ENCODE peak calls at places on chromosome 22, in four cellular contexts. P, Y, S and C are unnamed samples.

GRCh38 chr22:42697542-42698013 is 23.1 kb downstream of the A4GALT start:
- DNase-seq in P (peak; percentile 61), Y (no peak), S (no peak), C (peak; percentile 79)

GRCh38 chr22:22943521-22944267 is 56.1 kb downstream of the IGLL5 start:
- DNase-seq in P (no peak), Y (peak; percentile 45), S (peak; percentile 79), C (no peak)

GRCh38 chr22:42326786-42327185 is 56.3 kb upstream of the TCF20 start:
- DNase-seq in P (no peak), Y (no peak), S (no peak), C (no peak)

GRCh38 chr22:48894064-48894671 is 933.5 kb downstream of the BRD1 start:
- DNase-seq in P (no peak), Y (peak; percentile 61), S (peak; percentile 8), C (no peak)

GRCh38 chr22:39493759-39494158 is 8.3 kb upstream of the MIEF1 start:
- DNase-seq in P (no peak), Y (no peak), S (no peak), C (no peak)

GRCh38 chr22:46336119-46337078 is 885 bp downstream of the TRMU start:
- DNase-seq in P (peak; percentile 20), Y (no peak), S (peak; percentile 42), C (no peak)

GRCh38 chr22:43755452-43755851 is 56.7 kb downstream of the EFCAB6 start:
- DNase-seq in P (no peak), Y (no peak), S (no peak), C (no peak)

GRCh38 chr22:46047226-46047625 is 70.3 kb upstream of the WNT7B start:
- DNase-seq in P (no peak), Y (no peak), S (no peak), C (no peak)

GRCh38 chr22:39396797-39397195 is 2.8 kb upstream of the TAB1 start:
- DNase-seq in P (no peak), Y (no peak), S (peak; percentile 12), C (no peak)

GRCh38 chr22:38313384-38313955 is 3.8 kb downstream of the CSNK1E start:
- DNase-seq in P (no peak), Y (no peak), S (no peak), C (peak; percentile 54)

GRCh38 chr22:49838771-49839717 is 11.4 kb upstream of the BRD1 start:
- DNase-seq in P (no peak), Y (peak; percentile 74), S (no peak), C (no peak)

GRCh38 chr22:48104102-48104738 is 1341.8 kb downstream of the TBC1D22A start:
- DNase-seq in P (no peak), Y (no peak), S (no peak), C (no peak)

GRCh38 chr22:39414377-39414776 is 14.8 kb downstream of the TAB1 start:
- DNase-seq in P (no peak), Y (no peak), S (no peak), C (no peak)

GRCh38 chr22:49946612-49947295 is 13.8 kb upstream of the PIM3 start:
- DNase-seq in P (peak; percentile 75), Y (no peak), S (no peak), C (no peak)

GRCh38 chr22:49992921-49993648 is 19.5 kb downstream of the IL17REL start:
- DNase-seq in P (peak; percentile 49), Y (peak; percentile 73), S (peak; percentile 65), C (peak; percentile 65)

GRCh38 chr22:39292561-39293074 is 26.8 kb downstream of the RPL3 start:
- DNase-seq in P (peak; percentile 81), Y (no peak), S (peak; percentile 94), C (peak; percentile 93)

GRCh38 chr22:50567721-50568252 is 5.1 kb upstream of the SYCE3 start:
- DNase-seq in P (no peak), Y (no peak), S (no peak), C (no peak)

GRCh38 chr22:19855504-19856409 is 1.1 kb upstream of the GNB1L start:
- DNase-seq in P (peak; percentile 95), Y (no peak), S (peak; percentile 98), C (peak; percentile 56)

GRCh38 chr22:20446383-20446970 is 8.9 kb upstream of the SCARF2 start:
- DNase-seq in P (no peak), Y (no peak), S (no peak), C (no peak)

GRCh38 chr22:39463931-39464390 is 7.1 kb downstream of the MGAT3 start:
- DNase-seq in P (no peak), Y (no peak), S (no peak), C (no peak)

GRCh38 chr22:46977656-46978343 is 215.3 kb downstream of the TBC1D22A start:
- DNase-seq in P (no peak), Y (no peak), S (no peak), C (no peak)

GRCh38 chr22:22917377-22917776 is 29.8 kb downstream of the IGLL5 start:
- DNase-seq in P (no peak), Y (no peak), S (no peak), C (no peak)

GRCh38 chr22:31137721-31138120 is 2.6 kb downstream of the PLA2G3 start:
- DNase-seq in P (no peak), Y (no peak), S (no peak), C (no peak)

GRCh38 chr22:38455530-38456271 is 702 bp upstream of the KCNJ4 start:
- DNase-seq in P (no peak), Y (peak; percentile 90), S (peak; percentile 58), C (no peak)

GRCh38 chr22:46812034-46812605 is 49.7 kb downstream of the TBC1D22A start:
- DNase-seq in P (no peak), Y (peak; percentile 39), S (no peak), C (no peak)

GRCh38 chr22:47918936-47919505 is 1156.6 kb downstream of the TBC1D22A start:
- DNase-seq in P (no peak), Y (no peak), S (no peak), C (no peak)

GRCh38 chr22:30238661-30239420 is 7.7 kb downstream of the LIF start:
- DNase-seq in P (no peak), Y (no peak), S (peak; percentile 65), C (no peak)

GRCh38 chr22:19646383-19646782 is 67.9 kb upstream of the SEPTIN5 start:
- DNase-seq in P (no peak), Y (no peak), S (no peak), C (no peak)

GRCh38 chr22:43289976-43290663 is 53.1 kb downstream of the SCUBE1 start:
- DNase-seq in P (no peak), Y (no peak), S (no peak), C (no peak)

GRCh38 chr22:23403720-23404688 is 176.1 kb downstream of the IGLL1 start:
- DNase-seq in P (no peak), Y (no peak), S (no peak), C (no peak)

GRCh38 chr22:43129426-43130425 is 13.5 kb downstream of the MCAT start:
- DNase-seq in P (no peak), Y (no peak), S (no peak), C (no peak)

GRCh38 chr22:49739138-49739537 is 88.5 kb downstream of the BRD1 start:
- DNase-seq in P (no peak), Y (no peak), S (no peak), C (no peak)

GRCh38 chr22:32203181-32204105 is 1.4 kb downstream of the RFPL2 start:
- DNase-seq in P (no peak), Y (peak; percentile 48), S (no peak), C (peak; percentile 3)

GRCh38 chr22:32204856-32205722 is at the start of gene RFPL2:
- DNase-seq in P (peak; percentile 61), Y (peak; percentile 79), S (peak; percentile 5), C (peak; percentile 75)

GRCh38 chr22:32202539-32203180 is 2.2 kb downstream of the RFPL2 start:
- DNase-seq in P (peak; percentile 68), Y (peak; percentile 59), S (peak; percentile 22), C (peak; percentile 78)

GRCh38 chr22:32205974-32206773 is 1.3 kb upstream of the RFPL2 start:
- DNase-seq in P (no peak), Y (peak; percentile 76), S (no peak), C (peak; percentile 7)

DNA sequence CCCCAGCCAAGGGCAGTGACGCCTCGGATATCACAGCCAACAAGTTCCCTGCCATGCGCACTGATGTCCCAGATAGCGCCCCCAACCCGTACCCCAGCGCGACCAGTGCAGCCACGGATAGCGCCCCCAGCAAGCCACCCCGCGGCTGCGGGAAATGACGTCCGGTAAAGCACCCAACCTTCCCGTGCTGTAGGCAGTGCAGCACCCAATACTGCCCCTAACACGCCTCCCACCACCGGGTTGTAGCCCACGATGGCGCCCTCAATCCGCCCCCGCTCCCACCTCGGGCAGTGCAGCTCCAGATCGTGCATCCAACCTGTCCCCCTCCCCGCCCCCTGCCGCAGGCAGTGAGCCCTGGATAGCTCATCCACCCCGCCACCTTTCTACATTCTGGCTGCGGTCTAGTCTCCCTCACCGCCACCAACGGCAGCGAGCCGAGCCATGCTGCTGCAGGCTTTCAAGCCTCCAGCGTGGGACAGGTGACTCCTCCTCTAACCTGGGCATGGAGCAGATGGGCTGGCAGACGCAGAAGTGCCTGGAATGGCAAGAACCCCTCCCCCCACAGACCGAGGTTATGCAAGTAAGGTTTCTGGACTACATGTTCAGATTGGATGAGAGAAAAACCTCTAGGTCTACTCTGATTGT is 540 bp downstream of the RFPL2 start:
- DNase-seq in P (peak; percentile 9), Y (peak; percentile 71), S (no peak), C (peak; percentile 32)
- TF ChIP-seq CTCF in P (peak; percentile 31), Y (no peak), S (no peak), C (no peak)

GRCh38 chr22:25061134-25061533 is 108.6 kb downstream of the KIAA1671 start:
- DNase-seq in P (no peak), Y (no peak), S (no peak), C (no peak)
- TF ChIP-seq HDAC2 in P (no peak), Y (no peak), S (no peak), C (no peak)

GRCh38 chr22:33014621-33015020 is 43.6 kb downstream of the SYN3 start:
- DNase-seq in P (no peak), Y (no peak), S (peak; percentile 4), C (no peak)

GRCh38 chr22:33007485-33007884 is 50.7 kb downstream of the SYN3 start:
- DNase-seq in P (no peak), Y (peak; percentile 7), S (no peak), C (no peak)

GRCh38 chr22:33013531-33014162 is 44.5 kb downstream of the SYN3 start:
- DNase-seq in P (peak; percentile 68), Y (no peak), S (no peak), C (no peak)

GRCh38 chr22:33018232-33018864 is 39.8 kb downstream of the SYN3 start:
- DNase-seq in P (peak; percentile 43), Y (peak; percentile 93), S (peak; percentile 50), C (peak; percentile 22)

GRCh38 chr22:33013051-33013450 is 45.1 kb downstream of the SYN3 start:
- DNase-seq in P (peak; percentile 17), Y (no peak), S (no peak), C (no peak)
- TF ChIP-seq CTCF in P (peak; percentile 29), Y (no peak), S (no peak), C (no peak)

GRCh38 chr22:40709752-40710413 is 30.6 kb downstream of the MCHR1 start:
- DNase-seq in P (no peak), Y (no peak), S (peak; percentile 65), C (no peak)
- TF ChIP-seq HDAC2 in P (no peak), Y (no peak), S (peak; percentile 58), C (no peak)